ENCODE peak calls at places on chromosomes 4 and X, in ten cellular contexts. W is NCI-H2081, D is NCI-H69, L is pons, G is T-helper 1 cell, C is iPS DF 19.7, A is H4, O is T-helper 9 cell, J is H9, H is hippocampal formation. Z is an unnamed sample.

GRCh38 chr4:108540536-108540935 is 79.8 kb upstream of the RPL34 start:
- DNase-seq in W (no peak), D (peak; percentile 11), L (no peak), G (no peak), C (no peak), A (no peak), O (no peak), J (no peak), H (no peak), Z (peak; percentile 92)

GRCh38 chr4:100707786-100708185 is 190.0 kb upstream of the EMCN start:
- DNase-seq in W (no peak), D (no peak), L (no peak), G (no peak), C (no peak), A (no peak), O (no peak), J (no peak), H (no peak), Z (no peak)

GRCh38 chr4:149353241-149353640 is 462.4 kb downstream of the IQCM start:
- DNase-seq in W (no peak), D (no peak), L (no peak), G (no peak), C (no peak), A (no peak), O (no peak), J (no peak), H (no peak), Z (no peak)

GRCh38 chr4:11904117-11904535 is 475.4 kb upstream of the HS3ST1 start:
- DNase-seq in W (no peak), D (no peak), L (peak; percentile 69), G (no peak), C (no peak), A (no peak), O (no peak), J (no peak), H (no peak), Z (no peak)

GRCh38 chr4:84381759-84382158 is 117.3 kb downstream of the NKX6-1 start:
- DNase-seq in W (no peak), D (no peak), L (no peak), G (no peak), C (no peak), A (no peak), O (no peak), J (no peak), H (no peak), Z (no peak)

GRCh38 chr4:183798921-183799307 is 106.2 kb upstream of the STOX2 start:
- DNase-seq in W (no peak), D (no peak), L (no peak), G (no peak), C (no peak), A (no peak), O (no peak), J (no peak), H (no peak), Z (no peak)

GRCh38 chr4:127145001-127145400 is 487.8 kb upstream of the INTU start:
- DNase-seq in W (peak; percentile 84), D (peak; percentile 83), L (no peak), G (no peak), C (no peak), A (no peak), O (no peak), J (no peak), H (no peak), Z (no peak)

GRCh38 chr4:163895369-163896005 is 401.0 kb downstream of the TMA16 start:
- DNase-seq in W (no peak), D (peak; percentile 3), L (no peak), G (no peak), C (no peak), A (no peak), O (peak; percentile 0), J (no peak), H (no peak), Z (no peak)

GRCh38 chr4:8306511-8307021 is 37.0 kb downstream of the HTRA3 start:
- DNase-seq in W (no peak), D (no peak), L (no peak), G (no peak), C (no peak), A (no peak), O (no peak), J (no peak), H (no peak), Z (no peak)

GRCh38 chrX:124555036-124555595 is 208.8 kb downstream of the SH2D1A start:
- DNase-seq in W (no peak), D (peak; percentile 11), L (no peak), G (no peak), C (no peak), A (peak; percentile 19), O (no peak), J (no peak), H (no peak), Z (peak; percentile 46)

GRCh38 chr4:101791189-101791572 is 651 bp downstream of the BANK1 start:
- DNase-seq in W (peak; percentile 55), D (peak; percentile 80), L (peak; percentile 12), G (no peak), C (no peak), A (no peak), O (no peak), J (no peak), H (no peak), Z (no peak)

GRCh38 chrX:5236749-5237148 is 991.9 kb downstream of the NLGN4X start:
- DNase-seq in W (no peak), D (no peak), L (no peak), G (no peak), C (no peak), A (peak; percentile 2), O (no peak), J (no peak), H (no peak), Z (no peak)